ENCODE peak calls at places on chromosomes 12 and 14, in seven cellular contexts. One of them, this sample, is unnamed.

GRCh38 chr14:74704656-74705055 is 8.2 kb downstream of the AREL1 start:
- DNase-seq in NAMALWA: no peak
- DNase-seq in activated naive CD4-positive, alpha-beta T cell treated with anti-CD3 and anti-CD28 coated beads, Interleukin-2, amount 10 ng/mL, durations not matched to agents 7 days and 5 days: no peak
- DNase-seq in nucleus accumbens: no peak
- DNase-seq in NCI-H2029: no peak
- DNase-seq in EL: no peak
- DNase-seq in testis: no peak
- DNase-seq in this sample: no peak

GRCh38 chr12:14950982-14951746 is 10.2 kb downstream of the ARHGDIB start:
- DNase-seq in NAMALWA: no peak
- DNase-seq in activated naive CD4-positive, alpha-beta T cell treated with anti-CD3 and anti-CD28 coated beads, Interleukin-2, amount 10 ng/mL, durations not matched to agents 7 days and 5 days: no peak
- DNase-seq in nucleus accumbens: no peak
- DNase-seq in NCI-H2029: no peak
- DNase-seq in EL: no peak
- DNase-seq in testis: no peak
- DNase-seq in this sample: peak

GRCh38 chr12:76080729-76081415 is 3.6 kb downstream of the NAP1L1 start:
- DNase-seq in NAMALWA: peak
- DNase-seq in activated naive CD4-positive, alpha-beta T cell treated with anti-CD3 and anti-CD28 coated beads, Interleukin-2, amount 10 ng/mL, durations not matched to agents 7 days and 5 days: no peak
- DNase-seq in nucleus accumbens: no peak
- DNase-seq in NCI-H2029: no peak
- DNase-seq in EL: no peak
- DNase-seq in testis: no peak
- DNase-seq in this sample: no peak

GRCh38 chr12:54983536-54984102 is 943 bp downstream of the TESPA1 start:
- DNase-seq in NAMALWA: no peak
- DNase-seq in activated naive CD4-positive, alpha-beta T cell treated with anti-CD3 and anti-CD28 coated beads, Interleukin-2, amount 10 ng/mL, durations not matched to agents 7 days and 5 days: no peak
- DNase-seq in nucleus accumbens: no peak
- DNase-seq in NCI-H2029: no peak
- DNase-seq in EL: no peak
- DNase-seq in testis: no peak
- DNase-seq in this sample: no peak

GRCh38 chr12:26701604-26702215 is 131.3 kb downstream of the ITPR2 start:
- DNase-seq in NAMALWA: peak
- DNase-seq in activated naive CD4-positive, alpha-beta T cell treated with anti-CD3 and anti-CD28 coated beads, Interleukin-2, amount 10 ng/mL, durations not matched to agents 7 days and 5 days: no peak
- DNase-seq in nucleus accumbens: no peak
- DNase-seq in NCI-H2029: peak
- DNase-seq in EL: peak
- DNase-seq in testis: no peak
- DNase-seq in this sample: peak

GRCh38 chr12:11584213-11584855 is 65.1 kb upstream of the ETV6 start:
- DNase-seq in NAMALWA: no peak
- DNase-seq in activated naive CD4-positive, alpha-beta T cell treated with anti-CD3 and anti-CD28 coated beads, Interleukin-2, amount 10 ng/mL, durations not matched to agents 7 days and 5 days: no peak
- DNase-seq in nucleus accumbens: no peak
- DNase-seq in NCI-H2029: no peak
- DNase-seq in EL: no peak
- DNase-seq in testis: no peak
- DNase-seq in this sample: no peak

GRCh38 chr12:94146166-94146565 is 2.2 kb upstream of the PLXNC1 start:
- DNase-seq in NAMALWA: no peak
- DNase-seq in activated naive CD4-positive, alpha-beta T cell treated with anti-CD3 and anti-CD28 coated beads, Interleukin-2, amount 10 ng/mL, durations not matched to agents 7 days and 5 days: no peak
- DNase-seq in nucleus accumbens: no peak
- DNase-seq in NCI-H2029: no peak
- DNase-seq in EL: no peak
- DNase-seq in testis: no peak
- DNase-seq in this sample: no peak

GRCh38 chr12:59973515-59973914 is 377.7 kb downstream of the SLC16A7 start:
- DNase-seq in NAMALWA: no peak
- DNase-seq in activated naive CD4-positive, alpha-beta T cell treated with anti-CD3 and anti-CD28 coated beads, Interleukin-2, amount 10 ng/mL, durations not matched to agents 7 days and 5 days: no peak
- DNase-seq in nucleus accumbens: no peak
- DNase-seq in NCI-H2029: no peak
- DNase-seq in EL: peak
- DNase-seq in testis: no peak
- DNase-seq in this sample: no peak

GRCh38 chr12:92396647-92397258 is 251.1 kb upstream of the BTG1 start:
- DNase-seq in NAMALWA: no peak
- DNase-seq in activated naive CD4-positive, alpha-beta T cell treated with anti-CD3 and anti-CD28 coated beads, Interleukin-2, amount 10 ng/mL, durations not matched to agents 7 days and 5 days: no peak
- DNase-seq in nucleus accumbens: no peak
- DNase-seq in NCI-H2029: no peak
- DNase-seq in EL: peak
- DNase-seq in testis: no peak
- DNase-seq in this sample: no peak

GRCh38 chr12:110916295-110916875 is 4.0 kb downstream of the MYL2 start:
- DNase-seq in NAMALWA: no peak
- DNase-seq in activated naive CD4-positive, alpha-beta T cell treated with anti-CD3 and anti-CD28 coated beads, Interleukin-2, amount 10 ng/mL, durations not matched to agents 7 days and 5 days: no peak
- DNase-seq in nucleus accumbens: no peak
- DNase-seq in NCI-H2029: no peak
- DNase-seq in EL: peak
- DNase-seq in testis: no peak
- DNase-seq in this sample: no peak

GRCh38 chr14:28576523-28576922 is 190.1 kb upstream of the FOXG1 start:
- DNase-seq in NAMALWA: no peak
- DNase-seq in activated naive CD4-positive, alpha-beta T cell treated with anti-CD3 and anti-CD28 coated beads, Interleukin-2, amount 10 ng/mL, durations not matched to agents 7 days and 5 days: no peak
- DNase-seq in nucleus accumbens: no peak
- DNase-seq in NCI-H2029: no peak
- DNase-seq in EL: no peak
- DNase-seq in testis: no peak
- DNase-seq in this sample: no peak

GRCh38 chr12:13534645-13535398 is 338.3 kb downstream of the EMP1 start:
- DNase-seq in NAMALWA: peak
- DNase-seq in activated naive CD4-positive, alpha-beta T cell treated with anti-CD3 and anti-CD28 coated beads, Interleukin-2, amount 10 ng/mL, durations not matched to agents 7 days and 5 days: peak
- DNase-seq in nucleus accumbens: peak
- DNase-seq in NCI-H2029: peak
- DNase-seq in EL: peak
- DNase-seq in testis: peak
- DNase-seq in this sample: peak

GRCh38 chr12:96383991-96384390 is 16.2 kb downstream of the CDK17 start:
- DNase-seq in NAMALWA: no peak
- DNase-seq in activated naive CD4-positive, alpha-beta T cell treated with anti-CD3 and anti-CD28 coated beads, Interleukin-2, amount 10 ng/mL, durations not matched to agents 7 days and 5 days: no peak
- DNase-seq in nucleus accumbens: no peak
- DNase-seq in NCI-H2029: no peak
- DNase-seq in EL: peak
- DNase-seq in testis: no peak
- DNase-seq in this sample: no peak

GRCh38 chr14:94051115-94051514 is 25.0 kb downstream of the OTUB2 start:
- DNase-seq in NAMALWA: no peak
- DNase-seq in activated naive CD4-positive, alpha-beta T cell treated with anti-CD3 and anti-CD28 coated beads, Interleukin-2, amount 10 ng/mL, durations not matched to agents 7 days and 5 days: no peak
- DNase-seq in nucleus accumbens: no peak
- DNase-seq in NCI-H2029: no peak
- DNase-seq in EL: peak
- DNase-seq in testis: peak
- DNase-seq in this sample: peak

GRCh38 chr14:52254086-52254485 is 13.4 kb upstream of the PTGDR start:
- DNase-seq in NAMALWA: no peak
- DNase-seq in activated naive CD4-positive, alpha-beta T cell treated with anti-CD3 and anti-CD28 coated beads, Interleukin-2, amount 10 ng/mL, durations not matched to agents 7 days and 5 days: no peak
- DNase-seq in nucleus accumbens: no peak
- DNase-seq in NCI-H2029: no peak
- DNase-seq in EL: no peak
- DNase-seq in testis: no peak
- DNase-seq in this sample: no peak

GRCh38 chr12:101823891-101824290 is 6.9 kb downstream of the GNPTAB start:
- DNase-seq in NAMALWA: peak
- DNase-seq in activated naive CD4-positive, alpha-beta T cell treated with anti-CD3 and anti-CD28 coated beads, Interleukin-2, amount 10 ng/mL, durations not matched to agents 7 days and 5 days: peak
- DNase-seq in nucleus accumbens: no peak
- DNase-seq in NCI-H2029: peak
- DNase-seq in EL: peak
- DNase-seq in testis: peak
- DNase-seq in this sample: peak

This sample was measured in Kasumi-1.